ENCODE peak calls at places on chromosomes 7 and 10, in four cellular contexts. V is K562, D is WTC11, S is HepG2. Q is an unnamed sample.
A peak's percentile ranks its signal among the peaks of the same experiment; 100 is the strongest.

GRCh38 chr7:116669769-116670168 is 2.2 kb upstream of the MET start:
- DNase-seq in S (no peak), V (no peak), D (no peak), Q (no peak)

GRCh38 chr7:111050885-111051416 is 40.0 kb upstream of the LRRN3 start:
- DNase-seq in D (no peak), S (no peak), V (no peak), Q (no peak)

GRCh38 chr7:6159097-6159483 is 113.3 kb downstream of the CYTH3 start:
- DNase-seq in S (no peak), V (no peak), D (no peak), Q (no peak)

GRCh38 chr10:50395279-50395678 is 144.0 kb upstream of the ASAH2 start:
- DNase-seq in S (peak; percentile 85), D (no peak), V (no peak), Q (peak; percentile 50)

GRCh38 chr10:77504870-77505257 is 132.7 kb downstream of the KCNMA1 start:
- DNase-seq in S (no peak), D (no peak), V (no peak), Q (peak; percentile 59)

GRCh38 chr7:94374231-94374630 is 20.5 kb upstream of the COL1A2 start:
- DNase-seq in V (no peak), D (peak; percentile 43), S (no peak), Q (no peak)

GRCh38 chr10:48526371-48526821 is 78.5 kb downstream of the ARHGAP22 start:
- DNase-seq in S (no peak), V (no peak), D (no peak), Q (no peak)

GRCh38 chr7:80311313-80311712 is 176.7 kb downstream of the GNAI1 start:
- DNase-seq in D (no peak), S (no peak), V (no peak), Q (no peak)

GRCh38 chr7:26500749-26501352 is 209.2 kb downstream of the SNX10 start:
- DNase-seq in V (peak; percentile 55), S (peak; percentile 22), D (no peak), Q (peak; percentile 49)

GRCh38 chr10:117007080-117007479 is 2.1 kb upstream of the SHTN1 start:
- DNase-seq in S (peak; percentile 25), V (peak; percentile 65), D (no peak), Q (peak; percentile 58)

GRCh38 chr7:84237533-84238173 is 43.1 kb upstream of the SEMA3A start:
- DNase-seq in V (no peak), D (no peak), S (no peak), Q (peak; percentile 44)

GRCh38 chr10:78165617-78166016 is 132.0 kb downstream of the RPS24 start:
- DNase-seq in D (peak; percentile 36), V (no peak), S (peak; percentile 60), Q (peak; percentile 29)

GRCh38 chr10:28135258-28135657 is 136.4 kb upstream of the ODAD2 start:
- DNase-seq in V (no peak), D (no peak), S (no peak), Q (no peak)

GRCh38 chr7:95338832-95339231 is 14.5 kb upstream of the PON1 start:
- DNase-seq in S (no peak), V (no peak), D (no peak), Q (no peak)

GRCh38 chr10:50362547-50363125 is 111.3 kb upstream of the ASAH2 start:
- DNase-seq in S (no peak), D (no peak), V (no peak), Q (no peak)

GRCh38 chr10:119973261-119973660 is 80.7 kb downstream of the SEC23IP start:
- DNase-seq in V (peak; percentile 41), S (no peak), D (no peak), Q (peak; percentile 32)

GRCh38 chr7:137403282-137403681 is 59.7 kb upstream of the PTN start:
- DNase-seq in V (no peak), S (no peak), D (no peak), Q (no peak)

GRCh38 chr10:69714572-69714971 is 84.5 kb downstream of the FAM241B start:
- DNase-seq in D (no peak), V (no peak), S (no peak), Q (no peak)

GRCh38 chr10:93746844-93747284 is 10.9 kb upstream of the LGI1 start:
- DNase-seq in S (peak; percentile 38), D (peak; percentile 70), V (peak; percentile 4), Q (peak; percentile 59)

GRCh38 chr10:50740351-50740688 is 584 bp downstream of the ASAH2B start:
- DNase-seq in V (peak; percentile 51), D (no peak), S (peak; percentile 15), Q (peak; percentile 5)

GRCh38 chr7:28550580-28551205 is 138.4 kb downstream of the CREB5 start:
- DNase-seq in D (no peak), V (no peak), S (no peak), Q (no peak)

GRCh38 chr7:14604606-14605005 is 297.9 kb downstream of the DGKB start:
- DNase-seq in D (no peak), V (no peak), S (no peak), Q (no peak)

GRCh38 chr7:85554294-85554877 is 367.5 kb upstream of the SEMA3D start:
- DNase-seq in V (peak; percentile 42), D (no peak), S (peak; percentile 59), Q (peak; percentile 0)

GRCh38 chr7:22356010-22356854 is 722 bp downstream of the RAPGEF5 start:
- DNase-seq in V (no peak), S (peak; percentile 28), D (peak; percentile 31), Q (no peak)

GRCh38 chr7:100491192-100491578 is 7.5 kb downstream of the NYAP1 start:
- DNase-seq in S (no peak), V (no peak), D (no peak), Q (no peak)

GRCh38 chr7:104207348-104207730 is 474 bp downstream of the ORC5 start:
- DNase-seq in S (peak; percentile 13), D (no peak), V (peak; percentile 32), Q (no peak)

GRCh38 chr10:85557077-85557476 is 809.5 kb downstream of the GRID1 start:
- DNase-seq in S (no peak), V (no peak), D (no peak), Q (peak; percentile 18)

GRCh38 chr10:26215923-26216576 is 524 bp upstream of the GAD2 start:
- DNase-seq in D (peak; percentile 77), V (no peak), S (no peak), Q (no peak)

GRCh38 chr7:151142686-151143040 is 24.8 kb downstream of the GBX1 start:
- DNase-seq in S (no peak), V (no peak), D (no peak), Q (no peak)

GRCh38 chr10:33143160-33143728 is 185.2 kb upstream of the ITGB1 start:
- DNase-seq in V (no peak), S (peak; percentile 42), D (no peak), Q (no peak)

GRCh38 chr10:71501402-71501801 is 104.7 kb downstream of the CDH23 start:
- DNase-seq in V (no peak), D (no peak), S (no peak), Q (no peak)

GRCh38 chr10:112243713-112244112 is 39.5 kb upstream of the TECTB start:
- DNase-seq in V (no peak), S (no peak), D (no peak), Q (no peak)

GRCh38 chr7:105691029-105691691 is 109.9 kb upstream of the EFCAB10 start:
- DNase-seq in D (no peak), V (no peak), S (no peak), Q (no peak)

GRCh38 chr10:22710139-22710745 is 4.1 kb downstream of the PIP4K2A start:
- DNase-seq in V (no peak), D (no peak), S (no peak), Q (no peak)

GRCh38 chr10:14507156-14507555 is 176.4 kb upstream of the FRMD4A start:
- DNase-seq in S (no peak), V (no peak), D (no peak), Q (no peak)

GRCh38 chr10:47440207-47440606 is 43.7 kb downstream of the ANXA8 start:
- DNase-seq in V (no peak), S (no peak), D (no peak), Q (no peak)
- TF ChIP-seq CTCF in V (no peak), S (peak; percentile 27), D (no peak), Q (no peak)

GRCh38 chr7:128104109-128104742 is 73.0 kb upstream of the LRRC4 start:
- DNase-seq in D (peak; percentile 40), S (no peak), V (no peak), Q (no peak)
- TF ChIP-seq ESRRA in D (no peak), S (no peak), V (no peak), Q (no peak)

GRCh38 chr7:73429622-73430505 is 3.7 kb upstream of the FZD9 start:
- DNase-seq in D (no peak), V (no peak), S (no peak), Q (no peak)

GRCh38 chr7:73429218-73429617 is 4.4 kb upstream of the FZD9 start:
- DNase-seq in V (peak; percentile 47), S (no peak), D (peak; percentile 73), Q (no peak)

GRCh38 chr7:73426016-73426415 is 7.6 kb upstream of the FZD9 start:
- DNase-seq in S (no peak), D (no peak), V (no peak), Q (no peak)

GRCh38 chr7:73428697-73429005 is 4.9 kb upstream of the FZD9 start:
- DNase-seq in S (no peak), V (no peak), D (no peak), Q (no peak)

GRCh38 chr7:73427902-73428696 is 5.5 kb upstream of the FZD9 start:
- DNase-seq in V (no peak), S (no peak), D (peak; percentile 62), Q (no peak)
- TF ChIP-seq CTCF in V (peak; percentile 52), S (peak; percentile 28), D (no peak), Q (no peak)

DNA sequence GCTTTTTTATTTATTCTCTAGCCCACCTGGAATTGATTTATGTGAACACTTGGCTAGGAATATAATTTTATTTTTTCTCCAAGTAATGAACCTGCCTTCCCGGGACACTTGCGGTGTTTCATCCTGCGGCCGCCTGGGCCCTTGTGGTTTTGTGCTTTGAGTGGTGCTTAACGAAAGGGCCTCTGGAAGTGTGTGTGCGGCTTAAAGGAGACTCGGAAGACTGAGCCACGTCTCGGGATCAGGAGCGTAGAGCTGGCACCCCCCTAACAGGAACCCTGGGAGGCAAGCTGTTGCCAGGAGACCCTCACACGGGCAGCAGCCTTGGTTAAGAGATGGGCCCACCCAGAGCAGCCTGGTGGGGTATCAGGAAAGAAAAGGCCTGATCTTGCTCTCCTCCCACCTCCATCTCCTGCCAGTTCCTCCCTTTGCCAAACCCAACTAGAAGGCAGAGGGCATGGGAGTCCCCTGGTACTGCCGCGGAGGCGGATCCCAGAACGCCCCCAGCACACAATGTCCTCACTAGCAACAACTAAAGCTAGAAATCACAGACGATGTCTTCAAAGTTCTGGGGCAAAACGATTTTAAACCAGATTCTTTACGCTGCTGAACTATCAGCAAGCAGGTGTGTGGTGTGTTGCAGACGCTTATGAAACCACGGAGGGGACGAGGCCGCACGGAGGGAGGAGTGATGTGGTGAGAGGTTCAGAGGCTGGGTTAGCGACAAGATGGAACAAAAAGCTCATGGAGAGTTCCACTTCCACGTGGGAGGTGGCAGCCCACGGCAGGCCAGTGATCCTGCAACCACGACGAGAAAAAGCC is 67.1 kb upstream of the INPP5A start:
- DNase-seq in V (no peak), D (peak; percentile 3), S (no peak), Q (no peak)
- TF ChIP-seq ESRRA in V (no peak), D (no peak), S (no peak), Q (no peak)

GRCh38 chr10:106682175-106682574 is 482.3 kb downstream of the SORCS1 start:
- DNase-seq in D (no peak), V (no peak), S (no peak), Q (no peak)
- TF ChIP-seq CTCF in D (no peak), V (no peak), S (no peak), Q (no peak)

GRCh38 chr10:124629410-124629809 is 114.8 kb downstream of the FAM53B start:
- DNase-seq in S (no peak), V (no peak), D (no peak), Q (no peak)
- TF ChIP-seq ESRRA in S (no peak), V (no peak), D (no peak), Q (no peak)

GRCh38 chr10:34985823-34986222 is 104.3 kb downstream of the CUL2 start:
- DNase-seq in V (no peak), D (peak; percentile 50), S (peak; percentile 40), Q (peak; percentile 45)
- TF ChIP-seq CTCF in V (peak; percentile 10), D (no peak), S (peak; percentile 69), Q (no peak)

Q was measured in A549.